ENCODE peak calls at places on chromosomes 12 and 14, in eight cellular contexts. T is psoas muscle, C is brain microvascular endothelial cell, S is lower lobe of right lung, G is dorsolateral prefrontal cortex, F is neural crest cell, W is activated B cell treated with CpG ODN at 0.5 μM for 24 hours, J is mesothelial cell of epicardium. O is an unnamed sample.

GRCh38 chr14:35292770-35293561 is 784 bp downstream of the PSMA6 start:
- DNase-seq in T (no peak), F (no peak), S (no peak), C (no peak), W (no peak), G (no peak), J (no peak), O (no peak)

GRCh38 chr12:69661386-69661785 is 37.7 kb downstream of the BEST3 start:
- DNase-seq in W (no peak), T (no peak), J (no peak), G (no peak), F (no peak), S (no peak), C (no peak), O (no peak)

GRCh38 chr12:27924350-27925140 is 48.0 kb downstream of the PTHLH start:
- DNase-seq in J (no peak), F (no peak), G (no peak), W (no peak), C (no peak), S (no peak), T (no peak), O (no peak)

GRCh38 chr12:26188132-26188531 is 7.2 kb upstream of the SSPN start:
- DNase-seq in S (no peak), G (no peak), W (no peak), J (no peak), F (no peak), T (no peak), C (peak; percentile 42), O (no peak)

GRCh38 chr12:4355843-4356327 is 23.6 kb downstream of the FGF23 start:
- DNase-seq in T (peak; percentile 25), G (no peak), C (peak; percentile 42), J (no peak), F (peak; percentile 50), S (peak; percentile 49), W (no peak), O (no peak)

GRCh38 chr12:126890097-126890496 is 1376.9 kb upstream of the TMEM132C start:
- DNase-seq in F (no peak), J (no peak), T (no peak), W (no peak), S (no peak), C (no peak), G (no peak), O (no peak)

GRCh38 chr14:85535916-85536834 is 6.2 kb downstream of the FLRT2 start:
- DNase-seq in J (no peak), C (no peak), S (no peak), W (no peak), F (no peak), T (no peak), G (no peak), O (no peak)

GRCh38 chr14:100421756-100422470 is 98.8 kb downstream of the SLC25A47 start:
- DNase-seq in G (no peak), W (no peak), C (no peak), S (no peak), J (no peak), F (no peak), T (no peak), O (no peak)

GRCh38 chr12:69639400-69640016 is 28.8 kb upstream of the LRRC10 start:
- DNase-seq in J (peak; percentile 75), F (peak; percentile 66), T (peak; percentile 53), W (peak; percentile 37), G (no peak), S (peak; percentile 64), C (peak; percentile 67), O (peak; percentile 50)

GRCh38 chr14:106691601-106692291 is 1165.4 kb downstream of the TMEM121 start:
- DNase-seq in J (no peak), F (no peak), T (peak; percentile 12), W (peak; percentile 44), G (no peak), S (peak; percentile 56), C (no peak), O (no peak)

GRCh38 chr12:49626169-49626835 is 2.9 kb downstream of the PRPF40B start:
- DNase-seq in F (no peak), C (no peak), S (no peak), J (no peak), G (no peak), T (no peak), W (no peak), O (no peak)

GRCh38 chr14:26191123-26191522 is 406.7 kb downstream of the NOVA1 start:
- DNase-seq in T (no peak), G (no peak), S (no peak), J (no peak), C (no peak), F (no peak), W (no peak), O (no peak)

DNA sequence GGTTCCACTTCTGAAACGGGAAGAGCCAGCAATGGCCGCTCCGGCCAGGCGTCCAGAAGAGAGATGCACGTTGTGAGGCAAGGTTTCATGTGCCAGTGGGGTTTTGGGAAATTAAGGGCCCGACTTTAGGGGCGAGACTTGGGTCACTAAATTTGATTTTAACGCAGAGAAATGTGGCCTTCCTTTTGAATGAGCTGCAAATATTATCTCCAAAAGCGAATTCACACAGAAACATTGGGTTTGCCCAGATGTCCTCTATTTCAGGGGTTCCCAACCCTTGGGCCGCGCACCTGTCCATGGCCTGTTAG is 2.3 kb upstream of the RNASE4 start:
- DNase-seq in C (no peak), J (no peak), S (no peak), G (no peak), T (no peak), W (no peak), F (no peak), O (no peak)
- TF ChIP-seq CTCF in C (no peak), J (no peak), S (no peak), G (no peak), T (no peak), W (no peak), F (no peak), O (no peak)

DNA sequence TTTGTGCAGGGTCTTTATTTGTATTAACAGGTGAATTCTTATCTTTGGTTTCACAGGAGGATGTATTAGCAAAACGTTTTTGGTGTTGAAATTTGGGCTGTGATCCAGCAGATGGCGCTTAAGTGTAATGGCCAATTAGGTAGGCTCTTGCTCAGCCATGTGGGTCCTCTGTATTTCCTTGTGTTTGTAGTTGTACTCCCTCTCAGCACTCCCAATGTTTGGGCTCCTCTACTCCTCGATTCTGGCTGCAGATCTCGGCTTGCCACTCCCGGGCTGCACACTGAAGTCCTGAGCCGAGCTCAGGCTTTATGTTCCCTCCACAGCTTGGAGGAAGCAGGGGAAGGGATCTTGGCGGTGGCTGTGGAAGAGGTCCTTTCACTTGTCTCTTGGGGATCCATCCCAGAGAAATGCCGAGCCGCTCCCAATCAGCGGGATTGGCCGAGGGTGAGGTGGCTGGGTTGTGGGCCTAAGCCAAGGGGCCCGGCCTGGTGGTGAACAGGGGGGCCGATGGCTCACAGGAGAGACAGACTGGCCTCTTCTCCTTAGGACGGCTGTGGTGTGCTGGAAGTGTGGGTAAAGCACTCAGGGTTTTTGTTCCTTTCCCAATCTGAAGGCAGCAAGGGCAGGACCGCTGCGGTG is 133.7 kb downstream of the AEBP2 start:
- DNase-seq in J (no peak), S (no peak), G (no peak), T (no peak), C (peak; percentile 69), F (peak; percentile 9), W (no peak), O (no peak)
- TF ChIP-seq CTCF in J (no peak), S (peak; percentile 35), G (no peak), T (peak; percentile 9), C (peak; percentile 73), F (peak; percentile 77), W (no peak), O (peak; percentile 68)

DNA sequence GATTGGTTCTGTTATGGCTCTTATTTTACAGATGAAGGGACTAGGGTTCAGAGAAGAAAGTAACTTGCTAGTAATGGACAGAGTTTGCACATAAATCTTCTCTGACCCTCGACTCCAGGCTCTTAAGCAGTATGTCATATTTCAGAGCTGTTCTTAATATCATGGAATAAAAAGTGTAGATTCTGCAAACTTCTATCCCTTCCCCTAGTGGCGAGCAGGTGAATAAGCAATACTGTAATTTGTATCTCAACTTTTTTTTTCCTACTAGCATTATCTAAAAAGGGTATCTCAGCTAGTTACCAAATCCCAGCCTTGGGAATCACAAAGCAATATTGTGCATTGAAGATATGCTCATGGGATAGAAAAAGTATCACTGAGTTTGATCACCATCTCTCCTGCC is 83.2 kb downstream of the ANO4 start:
- DNase-seq in S (no peak), C (no peak), W (no peak), J (no peak), G (no peak), F (no peak), T (no peak), O (no peak)
- TF ChIP-seq CTCF in S (no peak), C (peak; percentile 48), W (no peak), J (peak; percentile 77), G (no peak), F (peak; percentile 54), T (no peak), O (no peak)

GRCh38 chr14:62431496-62431895 is 613.8 kb downstream of the KCNH5 start:
- DNase-seq in G (no peak), J (no peak), W (no peak), F (no peak), T (no peak), S (no peak), C (no peak), O (no peak)
- TF ChIP-seq CTCF in G (no peak), J (no peak), W (no peak), F (no peak), T (no peak), S (no peak), C (no peak), O (no peak)

O was measured in D721Med.